ENCODE peak calls at places on chromosomes 13 and 19, in eight cellular contexts. One of them, this sample, is unnamed.

GRCh38 chr19:11145147-11145924 is 10.2 kb downstream of the SPC24 start:
- DNase-seq in suprapubic skin: no peak
- DNase-seq in LoVo: no peak
- DNase-seq in GM13976: no peak
- DNase-seq in H1: no peak
- DNase-seq in germinal center: no peak
- DNase-seq in CD4-positive, alpha-beta T cell: no peak
- DNase-seq in activated CD4-positive, alpha-beta memory T cell treated with anti-CD3 and anti-CD28 coated beads, Interleukin-2, amount 10 ng/mL, durations not matched to agents 7 days and 5 days: no peak
- DNase-seq in this sample: peak; percentile 25

GRCh38 chr19:43524922-43525835 is 1.8 kb downstream of the ETHE1 start:
- DNase-seq in suprapubic skin: no peak
- DNase-seq in LoVo: peak; percentile 86
- DNase-seq in GM13976: peak; percentile 71
- DNase-seq in H1: no peak
- DNase-seq in germinal center: no peak
- DNase-seq in CD4-positive, alpha-beta T cell: no peak
- DNase-seq in activated CD4-positive, alpha-beta memory T cell treated with anti-CD3 and anti-CD28 coated beads, Interleukin-2, amount 10 ng/mL, durations not matched to agents 7 days and 5 days: peak; percentile 46
- DNase-seq in this sample: peak; percentile 80

GRCh38 chr19:2550431-2551171 is 74.7 kb downstream of the GADD45B start:
- DNase-seq in suprapubic skin: no peak
- DNase-seq in LoVo: no peak
- DNase-seq in GM13976: no peak
- DNase-seq in H1: no peak
- DNase-seq in germinal center: no peak
- DNase-seq in CD4-positive, alpha-beta T cell: no peak
- DNase-seq in activated CD4-positive, alpha-beta memory T cell treated with anti-CD3 and anti-CD28 coated beads, Interleukin-2, amount 10 ng/mL, durations not matched to agents 7 days and 5 days: no peak
- DNase-seq in this sample: no peak

GRCh38 chr19:14419038-14419813 is at the start of gene DDX39A:
- DNase-seq in suprapubic skin: peak; percentile 99
- DNase-seq in LoVo: peak; percentile 99
- DNase-seq in GM13976: peak; percentile 97
- DNase-seq in H1: peak; percentile 94
- DNase-seq in germinal center: peak; percentile 97
- DNase-seq in CD4-positive, alpha-beta T cell: peak; percentile 92
- DNase-seq in activated CD4-positive, alpha-beta memory T cell treated with anti-CD3 and anti-CD28 coated beads, Interleukin-2, amount 10 ng/mL, durations not matched to agents 7 days and 5 days: peak; percentile 99
- DNase-seq in this sample: peak; percentile 96

GRCh38 chr19:55692681-55693081 is 17.7 kb downstream of the EPN1 start:
- DNase-seq in suprapubic skin: no peak
- DNase-seq in LoVo: no peak
- DNase-seq in GM13976: peak; percentile 36
- DNase-seq in H1: no peak
- DNase-seq in germinal center: no peak
- DNase-seq in CD4-positive, alpha-beta T cell: no peak
- DNase-seq in activated CD4-positive, alpha-beta memory T cell treated with anti-CD3 and anti-CD28 coated beads, Interleukin-2, amount 10 ng/mL, durations not matched to agents 7 days and 5 days: no peak
- DNase-seq in this sample: no peak

GRCh38 chr13:69319659-69320058 is 788.0 kb upstream of the ATXN8OS start:
- DNase-seq in suprapubic skin: no peak
- DNase-seq in LoVo: no peak
- DNase-seq in GM13976: no peak
- DNase-seq in H1: no peak
- DNase-seq in germinal center: no peak
- DNase-seq in CD4-positive, alpha-beta T cell: no peak
- DNase-seq in activated CD4-positive, alpha-beta memory T cell treated with anti-CD3 and anti-CD28 coated beads, Interleukin-2, amount 10 ng/mL, durations not matched to agents 7 days and 5 days: no peak
- DNase-seq in this sample: no peak

GRCh38 chr13:35768551-35768950 is 292.1 kb upstream of the MAB21L1 start:
- DNase-seq in suprapubic skin: no peak
- DNase-seq in LoVo: no peak
- DNase-seq in GM13976: no peak
- DNase-seq in H1: no peak
- DNase-seq in germinal center: no peak
- DNase-seq in CD4-positive, alpha-beta T cell: no peak
- DNase-seq in activated CD4-positive, alpha-beta memory T cell treated with anti-CD3 and anti-CD28 coated beads, Interleukin-2, amount 10 ng/mL, durations not matched to agents 7 days and 5 days: no peak
- DNase-seq in this sample: no peak

GRCh38 chr19:46381346-46381745 is 32.0 kb downstream of the CCDC8 start:
- DNase-seq in suprapubic skin: peak; percentile 7
- DNase-seq in LoVo: no peak
- DNase-seq in GM13976: no peak
- DNase-seq in H1: no peak
- DNase-seq in germinal center: no peak
- DNase-seq in CD4-positive, alpha-beta T cell: no peak
- DNase-seq in activated CD4-positive, alpha-beta memory T cell treated with anti-CD3 and anti-CD28 coated beads, Interleukin-2, amount 10 ng/mL, durations not matched to agents 7 days and 5 days: no peak
- DNase-seq in this sample: no peak

GRCh38 chr19:10142701-10143375 is 23.1 kb upstream of the EIF3G start:
- DNase-seq in suprapubic skin: no peak
- DNase-seq in LoVo: no peak
- DNase-seq in GM13976: no peak
- DNase-seq in H1: no peak
- DNase-seq in germinal center: no peak
- DNase-seq in CD4-positive, alpha-beta T cell: peak; percentile 38
- DNase-seq in activated CD4-positive, alpha-beta memory T cell treated with anti-CD3 and anti-CD28 coated beads, Interleukin-2, amount 10 ng/mL, durations not matched to agents 7 days and 5 days: peak; percentile 50
- DNase-seq in this sample: no peak